ENCODE peak calls at places on chromosomes 16 and 17, in eight cellular contexts. S is AML-193, V is HS-27A, R is nephron progenitor cell, H is AG08395, L is HuH-7.5, G is endothelial cell, C is cardiac muscle cell. K is an unnamed sample.

GRCh38 chr16:62194828-62195227 is 158.6 kb upstream of the CDH8 start:
- DNase-seq in S (no peak), V (no peak), R (no peak), H (no peak), L (no peak), G (no peak), C (no peak), K (no peak)

GRCh38 chr16:945271-946047 is 25.3 kb downstream of the LMF1 start:
- DNase-seq in S (no peak), V (no peak), R (no peak), H (no peak), L (no peak), G (no peak), C (no peak), K (no peak)

GRCh38 chr17:82661717-82662683 is 13.8 kb upstream of the WDR45B start:
- DNase-seq in S (no peak), V (no peak), R (no peak), H (no peak), L (no peak), G (no peak), C (no peak), K (no peak)

GRCh38 chr16:11389631-11390565 is 44.6 kb downstream of the RMI2 start:
- DNase-seq in S (peak), V (no peak), R (no peak), H (no peak), L (no peak), G (no peak), C (no peak), K (no peak)

GRCh38 chr17:29840884-29841283 is 89.1 kb downstream of the SSH2 start:
- DNase-seq in S (no peak), V (no peak), R (no peak), H (peak), L (no peak), G (no peak), C (no peak), K (no peak)

GRCh38 chr17:49471089-49471683 is 23.9 kb upstream of the NGFR start:
- DNase-seq in S (no peak), V (no peak), R (no peak), H (peak), L (no peak), G (no peak), C (peak), K (peak)

GRCh38 chr17:18377437-18378204 is at the start of gene EVPLL:
- DNase-seq in S (peak), V (no peak), R (no peak), H (no peak), L (no peak), G (no peak), C (no peak), K (no peak)

GRCh38 chr17:19242926-19243325 is 5.8 kb downstream of the EPN2 start:
- DNase-seq in S (no peak), V (no peak), R (no peak), H (no peak), L (no peak), G (no peak), C (no peak), K (no peak)

GRCh38 chr16:48014349-48015135 is 141.3 kb downstream of the ABCC12 start:
- DNase-seq in S (no peak), V (peak), R (peak), H (no peak), L (no peak), G (no peak), C (no peak), K (no peak)

GRCh38 chr16:87347932-87348615 is 30.9 kb upstream of the C16orf95 start:
- DNase-seq in S (no peak), V (no peak), R (no peak), H (no peak), L (no peak), G (no peak), C (no peak), K (no peak)

GRCh38 chr16:20136446-20136968 is 62.8 kb upstream of the GPR139 start:
- DNase-seq in S (no peak), V (no peak), R (no peak), H (no peak), L (no peak), G (no peak), C (no peak), K (no peak)

GRCh38 chr16:89360760-89361435 is 129.5 kb downstream of the ANKRD11 start:
- DNase-seq in S (peak), V (no peak), R (no peak), H (no peak), L (no peak), G (no peak), C (no peak), K (no peak)

GRCh38 chr16:69365901-69366300 is 14.3 kb upstream of the TMED6 start:
- DNase-seq in S (no peak), V (no peak), R (no peak), H (no peak), L (no peak), G (no peak), C (no peak), K (no peak)

GRCh38 chr17:2370211-2370589 is 30.7 kb downstream of the MNT start:
- DNase-seq in S (no peak), V (no peak), R (no peak), H (no peak), L (no peak), G (no peak), C (no peak), K (no peak)

GRCh38 chr16:49441366-49441780 is 67.8 kb downstream of the C16orf78 start:
- DNase-seq in S (no peak), V (no peak), R (peak), H (no peak), L (no peak), G (peak), C (peak), K (no peak)

GRCh38 chr16:57480754-57481230 is 5.5 kb downstream of the DOK4 start:
- DNase-seq in S (no peak), V (no peak), R (no peak), H (no peak), L (no peak), G (no peak), C (no peak), K (no peak)

GRCh38 chr17:41547921-41548843 is 20.1 kb upstream of the KRT19 start:
- DNase-seq in S (peak), V (peak), R (no peak), H (peak), L (no peak), G (no peak), C (no peak), K (no peak)

GRCh38 chr16:78607465-78607864 is 508.0 kb downstream of the WWOX start:
- DNase-seq in S (no peak), V (no peak), R (no peak), H (no peak), L (no peak), G (no peak), C (no peak), K (no peak)

GRCh38 chr17:33291248-33292183 is 1.6 kb downstream of the ASIC2 start:
- DNase-seq in S (no peak), V (no peak), R (peak), H (peak), L (no peak), G (peak), C (peak), K (no peak)

GRCh38 chr16:55392701-55393100 is 68.7 kb downstream of the IRX6 start:
- DNase-seq in S (no peak), V (no peak), R (no peak), H (no peak), L (no peak), G (no peak), C (no peak), K (no peak)

GRCh38 chr16:56510544-56510943 is 9.3 kb downstream of the BBS2 start:
- DNase-seq in S (no peak), V (no peak), R (no peak), H (no peak), L (no peak), G (no peak), C (no peak), K (no peak)

K was measured in amygdala.